ENCODE peak calls at places on chromosomes 12 and 14, in four cellular contexts. Y is K562, B is HepG2, M is GM12878. G is an unnamed sample.

GRCh38 chr12:107091989-107092641 is 1.2 kb downstream of the CRY1 start:
- DNase-seq in Y (peak; percentile 84), B (peak; percentile 86), M (peak; percentile 21), G (no peak)

GRCh38 chr12:45244561-45245348 is 28.9 kb downstream of the ANO6 start:
- DNase-seq in Y (no peak), B (no peak), M (peak; percentile 56), G (no peak)

GRCh38 chr12:130876297-130876696 is 4.4 kb downstream of the RAN start:
- DNase-seq in Y (no peak), B (no peak), M (no peak), G (no peak)

GRCh38 chr12:6627598-6627997 is 8.2 kb downstream of the LPAR5 start:
- DNase-seq in Y (peak; percentile 70), B (no peak), M (no peak), G (no peak)

GRCh38 chr14:38496092-38496491 is 240.2 kb upstream of the CLEC14A start:
- DNase-seq in Y (no peak), B (no peak), M (no peak), G (no peak)

GRCh38 chr14:66993512-66993911 is 195.7 kb upstream of the GARIN2 start:
- DNase-seq in Y (no peak), B (no peak), M (no peak), G (no peak)

GRCh38 chr14:105839425-105840265 is 313.3 kb downstream of the TMEM121 start:
- DNase-seq in Y (no peak), B (no peak), M (no peak), G (no peak)

GRCh38 chr14:89519000-89519399 is 102.0 kb upstream of the FOXN3 start:
- DNase-seq in Y (no peak), B (no peak), M (no peak), G (no peak)

GRCh38 chr12:15192721-15193120 is 28.5 kb downstream of the RERG start:
- DNase-seq in Y (no peak), B (no peak), M (no peak), G (no peak)

GRCh38 chr14:70808023-70808401 is 1.3 kb downstream of the MAP3K9 start:
- DNase-seq in Y (no peak), B (peak; percentile 47), M (no peak), G (peak; percentile 33)

GRCh38 chr12:2924019-2924418 is 33.3 kb downstream of the TULP3 start:
- DNase-seq in Y (no peak), B (no peak), M (no peak), G (no peak)

GRCh38 chr14:74583689-74584434 is 28.2 kb downstream of the LTBP2 start:
- DNase-seq in Y (no peak), B (no peak), M (no peak), G (no peak)
- TF ChIP-seq TAF1 in Y (no peak), B (no peak), M (no peak), G (no peak)

GRCh38 chr12:65655074-65655493 is 169.2 kb upstream of the HMGA2 start:
- DNase-seq in Y (peak; percentile 74), B (no peak), M (no peak), G (no peak)

GRCh38 chr12:65656156-65656885 is 168.0 kb upstream of the HMGA2 start:
- DNase-seq in Y (no peak), B (no peak), M (no peak), G (no peak)

GRCh38 chr12:65657635-65658034 is 166.6 kb upstream of the HMGA2 start:
- DNase-seq in Y (no peak), B (no peak), M (no peak), G (no peak)

GRCh38 chr12:65658360-65658759 is 165.9 kb upstream of the HMGA2 start:
- DNase-seq in Y (no peak), B (no peak), M (no peak), G (no peak)

GRCh38 chr12:65656904-65657351 is 167.4 kb upstream of the HMGA2 start:
- DNase-seq in Y (peak; percentile 42), B (no peak), M (no peak), G (no peak)
- TF ChIP-seq POLR2A in Y (no peak), B (no peak), M (no peak), G (no peak)

DNA sequence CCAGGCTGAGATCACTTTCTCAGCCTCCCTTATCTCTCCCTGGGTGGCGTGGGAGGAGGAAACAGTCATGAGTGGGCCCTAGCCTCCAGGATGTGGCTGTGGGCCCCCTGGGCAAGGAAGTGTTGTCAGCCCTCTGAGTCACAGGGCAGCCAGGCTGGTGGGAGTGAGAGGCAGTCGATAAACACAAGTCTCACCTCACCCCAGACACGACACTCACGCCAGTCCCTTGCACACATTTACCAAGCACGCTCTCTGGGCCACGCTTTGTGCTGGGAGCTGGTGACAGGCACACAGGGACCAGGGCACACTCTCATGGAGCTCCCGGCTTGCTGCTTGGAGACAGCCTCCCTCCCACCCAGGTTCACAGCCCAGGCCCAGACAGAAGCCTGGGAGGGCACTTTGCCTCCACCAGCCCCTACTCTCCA is 1.9 kb upstream of the KRT79 start:
- DNase-seq in Y (peak; percentile 61), B (no peak), M (no peak), G (no peak)
- TF ChIP-seq TAF1 in Y (no peak), B (no peak), M (no peak), G (no peak)

GRCh38 chr12:65834146-65834935 is 10.1 kb downstream of the HMGA2 start:
- DNase-seq in Y (no peak), B (no peak), M (no peak), G (no peak)
- TF ChIP-seq POLR2A in Y (no peak), B (no peak), M (no peak), G (no peak)

GRCh38 chr14:103444837-103445524 is 59.8 kb downstream of the MARK3 start:
- DNase-seq in Y (peak; percentile 66), B (no peak), M (no peak), G (no peak)
- TF ChIP-seq TAF1 in Y (no peak), B (no peak), M (no peak), G (no peak)

GRCh38 chr12:92194566-92194965 is 48.9 kb upstream of the BTG1 start:
- DNase-seq in Y (no peak), B (no peak), M (no peak), G (no peak)

GRCh38 chr12:92193846-92194245 is 48.2 kb upstream of the BTG1 start:
- DNase-seq in Y (no peak), B (no peak), M (no peak), G (no peak)

GRCh38 chr12:92199846-92200576 is 54.4 kb upstream of the BTG1 start:
- DNase-seq in Y (no peak), B (no peak), M (no peak), G (no peak)

GRCh38 chr12:92196368-92196767 is 50.7 kb upstream of the BTG1 start:
- DNase-seq in Y (no peak), B (no peak), M (no peak), G (no peak)

DNA sequence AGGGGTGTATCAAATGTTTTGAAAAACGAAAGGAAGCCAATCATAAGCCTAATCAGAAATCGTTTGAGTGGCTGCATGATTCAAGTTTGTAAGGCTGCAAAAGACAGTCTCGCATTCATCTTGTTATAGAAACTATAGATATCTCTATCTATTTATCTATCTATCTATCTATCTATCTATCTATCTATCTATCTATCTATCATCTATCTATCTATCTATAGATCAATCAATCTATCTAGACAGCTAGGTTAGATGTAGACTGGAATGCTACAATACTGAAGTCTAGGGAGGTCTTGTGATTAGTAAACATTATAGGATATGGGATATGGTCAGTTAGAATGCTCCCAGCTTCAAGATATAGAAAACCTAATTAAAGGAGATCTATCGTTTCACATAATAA is 52.2 kb upstream of the BTG1 start:
- DNase-seq in Y (no peak), B (no peak), M (no peak), G (no peak)
- TF ChIP-seq POLR2A in Y (no peak), B (no peak), M (no peak), G (no peak)

DNA sequence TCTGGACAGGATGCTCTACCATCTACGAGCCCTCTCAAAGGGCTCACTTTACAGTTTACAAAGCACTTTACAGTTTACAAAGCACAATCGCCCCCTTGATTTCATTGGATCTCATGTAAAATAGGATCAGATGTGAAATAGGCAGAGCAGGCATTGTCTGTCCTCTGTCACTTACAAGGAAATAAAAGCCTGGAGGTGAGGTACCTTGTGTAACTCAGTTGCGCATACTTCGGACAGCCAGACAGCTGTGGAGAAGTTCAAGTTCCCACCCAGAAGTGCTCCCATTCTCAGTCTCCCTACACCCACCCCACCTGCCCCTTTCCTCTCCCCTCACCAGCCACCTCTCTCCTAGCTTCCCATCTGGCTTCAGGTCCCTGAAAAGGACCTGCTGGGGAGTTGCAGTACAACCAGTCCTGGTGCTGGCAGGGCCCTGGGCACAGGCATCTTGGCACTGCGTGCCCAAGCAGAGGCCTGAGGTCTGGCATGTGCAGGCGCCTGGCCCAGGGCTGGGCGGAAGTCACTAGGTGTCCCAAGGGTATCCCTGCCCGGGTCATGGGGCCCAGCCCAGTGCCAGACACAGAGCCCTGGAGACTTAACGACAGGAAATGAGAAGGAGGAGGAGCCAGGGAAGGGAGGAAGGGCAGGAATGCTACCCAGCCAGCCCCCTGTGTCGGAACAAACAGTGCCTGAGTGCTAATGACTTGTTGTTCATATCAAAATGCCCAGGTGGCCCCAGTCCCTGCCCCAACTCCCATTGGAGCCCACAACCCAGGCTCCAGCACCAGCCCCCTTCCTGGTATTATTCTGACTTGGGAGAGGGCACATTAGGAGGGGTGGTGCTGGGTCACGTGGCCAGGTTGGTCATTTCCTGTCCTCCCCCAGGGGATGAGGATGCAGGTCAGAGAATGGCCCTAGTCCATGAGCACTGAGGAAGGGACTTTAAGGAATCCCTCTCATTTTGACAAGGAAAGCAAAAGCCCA is 5.4 kb downstream of the RAPGEF3 start:
- DNase-seq in Y (no peak), B (no peak), M (no peak), G (no peak)
- TF ChIP-seq TAF1 in Y (no peak), B (no peak), M (no peak), G (no peak)

G was measured in GM12892.